ENCODE peak calls at places on chromosomes 11 and 22, in four cellular contexts. F, K, B and C are unnamed samples.

GRCh38 chr11:44484211-44484610 is 81.3 kb upstream of the CD82 start:
- DNase-seq in F (no peak), K (peak), B (peak), C (no peak)

GRCh38 chr11:96207459-96208449 is 135.2 kb downstream of the MAML2 start:
- DNase-seq in F (no peak), K (peak), B (peak), C (no peak)

GRCh38 chr22:17773606-17774205 is 563 bp downstream of the BID start:
- DNase-seq in F (peak), K (peak), B (peak), C (no peak)

GRCh38 chr11:35484435-35484834 is 41.0 kb downstream of the PAMR1 start:
- DNase-seq in F (no peak), K (peak), B (peak), C (peak)

GRCh38 chr11:116309446-116309845 is 463.3 kb downstream of the BUD13 start:
- DNase-seq in F (no peak), K (no peak), B (no peak), C (no peak)

GRCh38 chr22:42856179-42856864 is 751 bp downstream of the ARFGAP3 start:
- DNase-seq in F (peak), K (peak), B (peak), C (no peak)

GRCh38 chr11:88122956-88123355 is 52.3 kb downstream of the RAB38 start:
- DNase-seq in F (no peak), K (no peak), B (no peak), C (no peak)

GRCh38 chr22:43432883-43433415 is 21.1 kb downstream of the MPPED1 start:
- DNase-seq in F (no peak), K (no peak), B (no peak), C (no peak)

GRCh38 chr11:115561116-115561515 is 56.9 kb upstream of the CADM1 start:
- DNase-seq in F (no peak), K (no peak), B (no peak), C (no peak)

GRCh38 chr11:765025-765801 is 12.1 kb downstream of the GATD1 start:
- DNase-seq in F (no peak), K (peak), B (peak), C (no peak)

GRCh38 chr22:48615171-48616008 is 1212.3 kb downstream of the BRD1 start:
- DNase-seq in F (no peak), K (no peak), B (no peak), C (no peak)

GRCh38 chr22:48612077-48612995 is 1215.3 kb downstream of the BRD1 start:
- DNase-seq in F (no peak), K (no peak), B (no peak), C (no peak)

GRCh38 chr22:48616656-48617055 is 1211.0 kb downstream of the BRD1 start:
- DNase-seq in F (no peak), K (no peak), B (no peak), C (no peak)

GRCh38 chr22:48609279-48609865 is 1218.3 kb downstream of the BRD1 start:
- DNase-seq in F (no peak), K (no peak), B (no peak), C (no peak)

DNA sequence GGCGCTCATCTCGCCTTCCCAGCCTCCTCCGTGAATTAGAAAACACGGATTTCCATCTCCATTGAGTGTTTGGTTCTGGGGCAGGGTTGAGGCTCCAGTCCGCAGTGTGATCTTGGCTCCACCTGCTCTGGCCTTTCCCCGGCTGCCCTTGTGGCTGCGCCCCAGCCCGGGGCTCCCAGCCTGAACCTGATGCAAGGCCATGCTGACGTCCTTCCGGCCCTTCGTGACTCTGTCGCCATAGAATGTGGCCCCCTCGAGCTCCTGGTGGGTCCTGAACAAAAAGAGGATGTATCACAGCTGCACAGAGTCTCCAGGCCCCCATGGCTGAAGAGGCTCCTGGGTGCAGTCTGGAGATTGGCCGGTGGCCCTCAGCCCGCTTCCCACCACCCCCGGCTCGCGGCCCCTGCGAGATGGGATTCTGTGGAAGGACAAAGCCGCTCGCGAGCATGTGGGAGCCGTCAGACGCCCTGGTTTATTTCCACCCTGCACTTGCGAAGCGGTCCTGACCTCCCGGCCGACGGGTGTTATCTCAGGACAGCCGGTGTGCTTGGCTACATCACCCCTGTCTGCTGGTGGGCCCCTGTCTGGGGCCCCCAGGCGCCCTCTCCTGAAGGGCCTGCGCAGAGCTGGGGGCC is 1214.0 kb downstream of the BRD1 start:
- DNase-seq in F (no peak), K (no peak), B (no peak), C (no peak)
- H3K4me3 ChIP-seq in F (no peak), K (no peak), B (no peak), C (no peak)

DNA sequence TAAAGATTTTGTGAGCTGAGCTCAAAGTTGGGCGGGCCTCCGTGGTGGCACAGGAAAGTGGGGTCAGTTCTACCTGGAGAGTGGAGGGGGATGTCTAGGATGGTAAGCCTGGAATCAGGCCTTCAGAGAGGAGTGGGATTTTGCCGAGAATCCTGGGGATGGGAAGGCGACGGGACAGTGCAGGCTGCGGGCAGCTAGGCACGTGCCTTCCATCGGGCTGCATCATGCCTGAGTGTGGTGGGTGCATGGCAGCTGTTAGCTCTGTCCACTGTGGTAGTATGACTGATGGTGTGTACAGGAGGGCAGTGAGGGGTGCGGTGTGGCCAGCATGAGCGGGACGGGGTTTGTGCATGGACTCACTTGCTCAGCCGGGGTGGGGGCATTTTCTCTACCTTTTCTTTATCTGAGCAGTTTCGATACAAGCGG is 3.6 kb downstream of the SHANK3 start:
- DNase-seq in F (no peak), K (no peak), B (no peak), C (no peak)
- H3K4me3 ChIP-seq in F (no peak), K (no peak), B (no peak), C (no peak)

GRCh38 chr11:66258473-66258893 is 10.0 kb upstream of the RAB1B start:
- DNase-seq in F (no peak), K (no peak), B (no peak), C (no peak)

GRCh38 chr11:66262191-66262590 is 6.2 kb upstream of the RAB1B start:
- DNase-seq in F (no peak), K (no peak), B (no peak), C (no peak)

GRCh38 chr11:66259976-66260375 is 8.5 kb upstream of the RAB1B start:
- DNase-seq in F (no peak), K (no peak), B (no peak), C (no peak)

GRCh38 chr11:66261578-66261977 is 6.9 kb upstream of the RAB1B start:
- DNase-seq in F (no peak), K (no peak), B (no peak), C (no peak)

DNA sequence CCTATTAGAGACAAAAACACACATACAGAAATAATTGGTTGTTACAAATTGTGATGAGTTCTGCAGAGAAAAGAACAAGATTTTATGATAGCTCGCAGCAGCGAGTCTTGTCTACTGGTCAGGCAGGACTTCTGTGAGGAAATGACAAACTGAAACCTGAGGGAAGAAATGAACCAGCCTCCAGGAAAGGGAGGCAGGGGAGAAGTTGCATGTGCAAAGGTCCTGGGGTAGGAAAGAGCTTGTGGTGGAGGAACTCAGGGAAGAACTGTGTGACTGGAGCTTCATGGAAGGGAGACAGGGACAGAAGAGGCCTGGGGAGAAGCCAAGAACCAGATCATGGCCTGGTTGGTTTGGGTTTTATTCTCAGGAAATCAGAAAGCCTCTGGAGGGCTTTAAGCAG is 9.2 kb upstream of the RAB1B start:
- DNase-seq in F (no peak), K (no peak), B (no peak), C (no peak)
- H3K4me3 ChIP-seq in F (no peak), K (no peak), B (no peak), C (no peak)

GRCh38 chr11:65435981-65436411 is 13.4 kb downstream of the NEAT1 start:
- DNase-seq in F (no peak), K (peak), B (peak), C (no peak)
- H3K4me3 ChIP-seq in F (no peak), K (peak), B (peak), C (peak)

GRCh38 chr11:20156280-20156875 is 3.9 kb downstream of the DBX1 start:
- DNase-seq in F (no peak), K (no peak), B (no peak), C (no peak)
- H3K4me3 ChIP-seq in F (no peak), K (no peak), B (no peak), C (no peak)

DNA sequence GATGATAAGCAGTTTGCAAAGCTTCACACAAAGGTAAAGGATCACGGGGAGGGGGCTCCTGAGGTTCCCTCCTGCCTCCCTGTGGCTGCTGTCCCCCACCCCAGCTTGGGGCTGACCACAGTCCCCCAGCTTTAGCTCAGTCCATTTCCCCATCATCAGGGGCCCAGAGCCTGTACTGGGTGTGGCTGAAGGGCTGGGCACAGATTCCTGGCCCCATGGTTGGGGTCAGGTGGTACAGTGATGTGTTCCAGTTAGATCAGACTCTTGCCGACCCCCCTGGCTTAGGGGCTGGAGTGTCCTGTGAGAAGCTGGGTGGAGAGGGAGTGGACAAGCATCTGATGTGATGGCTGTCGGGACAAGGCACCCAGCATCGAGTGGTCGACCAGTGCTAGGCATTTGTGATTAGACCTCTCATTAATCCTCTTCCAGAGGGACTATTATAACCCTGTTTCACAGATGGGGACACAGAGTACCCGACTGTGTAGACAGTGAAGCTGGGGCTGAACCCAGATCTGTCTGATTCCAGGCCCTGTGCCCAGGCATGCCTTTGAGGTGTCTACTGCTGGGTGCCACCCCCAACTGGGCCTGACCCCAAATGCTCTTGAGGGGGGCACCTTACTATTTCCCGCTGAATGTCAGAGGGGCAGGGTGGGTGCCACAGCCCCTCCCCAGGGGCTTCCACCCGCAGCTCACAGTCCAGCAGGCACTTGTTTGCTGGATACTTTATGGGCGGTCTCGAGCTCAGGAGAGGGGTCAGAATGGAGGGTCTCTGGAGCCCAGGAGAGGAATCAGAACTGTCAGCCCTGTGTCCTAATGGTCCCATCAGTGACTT is 4.3 kb downstream of the SHANK3 start:
- DNase-seq in F (no peak), K (no peak), B (no peak), C (no peak)
- H3K4me3 ChIP-seq in F (no peak), K (no peak), B (no peak), C (no peak)

GRCh38 chr11:80240245-80240644 is 799.4 kb upstream of the TENM4 start:
- DNase-seq in F (no peak), K (no peak), B (peak), C (no peak)

GRCh38 chr11:80241766-80242165 is 800.9 kb upstream of the TENM4 start:
- DNase-seq in F (no peak), K (peak), B (peak), C (no peak)

GRCh38 chr11:80239217-80239616 is 798.4 kb upstream of the TENM4 start:
- DNase-seq in F (no peak), K (no peak), B (peak), C (no peak)
- H3K4me3 ChIP-seq in F (no peak), K (no peak), B (no peak), C (no peak)

GRCh38 chr11:27721505-27722116 is 21.4 kb upstream of the BDNF start:
- DNase-seq in F (no peak), K (no peak), B (no peak), C (no peak)

GRCh38 chr11:27723685-27724084 is 23.4 kb upstream of the BDNF start:
- DNase-seq in F (no peak), K (no peak), B (no peak), C (no peak)

GRCh38 chr11:27722945-27723344 is 22.7 kb upstream of the BDNF start:
- DNase-seq in F (no peak), K (peak), B (no peak), C (no peak)

GRCh38 chr11:27720277-27720830 is 20.1 kb upstream of the BDNF start:
- DNase-seq in F (no peak), K (peak), B (peak), C (no peak)

DNA sequence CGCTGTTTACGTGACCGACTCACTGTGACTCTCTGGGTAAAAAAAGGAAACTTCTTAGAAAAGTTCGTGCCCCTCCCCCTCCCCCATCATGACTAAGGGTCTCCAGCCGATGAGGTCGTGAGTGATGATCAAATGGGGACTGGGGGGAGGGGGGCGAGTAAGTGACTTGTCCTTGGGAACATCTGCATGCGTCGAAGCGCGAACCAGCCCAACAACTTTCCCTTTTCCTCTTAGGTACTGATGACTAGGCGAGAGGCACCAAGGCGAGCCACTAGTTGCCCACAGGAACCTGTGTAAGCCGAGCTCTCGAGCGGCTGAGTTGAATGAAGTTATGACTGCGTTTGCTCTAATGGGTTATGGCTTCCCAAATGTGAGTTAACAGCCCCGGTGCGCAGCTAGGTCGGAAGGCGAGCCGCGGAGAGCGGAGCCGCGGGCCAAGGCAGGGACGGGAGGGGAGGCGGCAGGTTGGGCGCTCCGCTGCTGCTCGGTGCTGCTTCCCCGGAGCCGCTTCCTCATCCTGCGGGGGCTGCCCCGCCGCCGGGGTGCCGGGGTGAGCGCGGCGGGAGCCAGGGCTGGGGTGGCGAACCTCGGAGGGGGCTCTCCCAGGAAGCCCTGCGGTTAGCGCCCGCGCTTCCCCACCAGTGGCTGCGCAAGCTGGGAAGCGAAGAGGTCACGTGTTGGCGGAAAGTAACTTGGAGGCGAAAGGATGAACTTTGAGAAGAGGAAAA is 22.0 kb upstream of the BDNF start:
- DNase-seq in F (no peak), K (peak), B (peak), C (no peak)
- H3K4me3 ChIP-seq in F (no peak), K (peak), B (peak), C (peak)

GRCh38 chr22:39017596-39018365 is 3.1 kb upstream of the APOBEC3D start:
- DNase-seq in F (no peak), K (no peak), B (no peak), C (no peak)
- H3K4me3 ChIP-seq in F (no peak), K (no peak), B (no peak), C (no peak)